ENCODE peak calls at places on chromosomes 1 and 21, in nine cellular contexts. S, P, U, N, L, I, W, T and E are unnamed samples.

GRCh38 chr1:110383311-110383990 is 7.4 kb downstream of the SLC16A4 start:
- DNase-seq in S (no peak), P (no peak), U (no peak), N (no peak), L (no peak), I (no peak), W (peak), T (no peak), E (no peak)

GRCh38 chr21:26842976-26843911 is 2.0 kb downstream of the ADAMTS1 start:
- DNase-seq in S (peak), P (no peak), U (peak), N (peak), L (peak), I (no peak), W (peak), T (peak), E (no peak)

GRCh38 chr1:25042331-25042730 is 112.3 kb upstream of the RUNX3 start:
- DNase-seq in S (no peak), P (no peak), U (no peak), N (no peak), L (no peak), I (no peak), W (no peak), T (no peak), E (no peak)

GRCh38 chr1:213761845-213762407 is 225.8 kb upstream of the PROX1 start:
- DNase-seq in S (peak), P (no peak), U (no peak), N (no peak), L (no peak), I (no peak), W (no peak), T (no peak), E (no peak)

GRCh38 chr1:244458781-244459180 is 2.3 kb upstream of the CATSPERE start:
- DNase-seq in S (no peak), P (no peak), U (no peak), N (no peak), L (no peak), I (no peak), W (no peak), T (no peak), E (no peak)

GRCh38 chr1:95353185-95353584 is 119.2 kb downstream of the RWDD3 start:
- DNase-seq in S (no peak), P (no peak), U (peak), N (no peak), L (no peak), I (peak), W (no peak), T (no peak), E (no peak)

GRCh38 chr1:7469255-7469938 is 301.7 kb upstream of the VAMP3 start:
- DNase-seq in S (no peak), P (no peak), U (no peak), N (no peak), L (peak), I (no peak), W (peak), T (no peak), E (no peak)

GRCh38 chr21:42080788-42081083 is 9.6 kb downstream of the UMODL1 start:
- DNase-seq in S (no peak), P (no peak), U (no peak), N (no peak), L (peak), I (no peak), W (no peak), T (no peak), E (no peak)

GRCh38 chr1:178644308-178645120 is 80.5 kb upstream of the RALGPS2 start:
- DNase-seq in S (no peak), P (no peak), U (peak), N (peak), L (no peak), I (peak), W (no peak), T (no peak), E (no peak)

GRCh38 chr1:52523376-52523775 is 29.5 kb downstream of the TUT4 start:
- DNase-seq in S (no peak), P (no peak), U (peak), N (no peak), L (no peak), I (no peak), W (no peak), T (no peak), E (no peak)

GRCh38 chr1:67429528-67430357 is 459 bp downstream of the SERBP1 start:
- DNase-seq in S (peak), P (peak), U (peak), N (peak), L (no peak), I (peak), W (peak), T (no peak), E (no peak)

GRCh38 chr1:44970317-44970716 is 16.1 kb downstream of the EIF2B3 start:
- DNase-seq in S (no peak), P (no peak), U (no peak), N (peak), L (no peak), I (no peak), W (no peak), T (no peak), E (no peak)

GRCh38 chr1:192553741-192554140 is 21.8 kb upstream of the RGS1 start:
- DNase-seq in S (no peak), P (no peak), U (no peak), N (no peak), L (no peak), I (no peak), W (no peak), T (no peak), E (no peak)

GRCh38 chr1:117758444-117759316 is 152.8 kb downstream of the TENT5C start:
- DNase-seq in S (peak), P (peak), U (peak), N (peak), L (peak), I (peak), W (peak), T (no peak), E (no peak)

GRCh38 chr1:224980181-224980580 is 50.7 kb downstream of the DNAH14 start:
- DNase-seq in S (no peak), P (no peak), U (no peak), N (no peak), L (no peak), I (no peak), W (no peak), T (peak), E (no peak)

GRCh38 chr1:198162091-198162767 is 5.4 kb downstream of the NEK7 start:
- DNase-seq in S (no peak), P (no peak), U (no peak), N (no peak), L (no peak), I (no peak), W (no peak), T (no peak), E (no peak)

GRCh38 chr1:198064181-198064580 is 92.6 kb upstream of the NEK7 start:
- DNase-seq in S (no peak), P (no peak), U (no peak), N (no peak), L (no peak), I (no peak), W (no peak), T (no peak), E (no peak)

GRCh38 chr21:45132841-45133573 is 58.6 kb downstream of the ADARB1 start:
- DNase-seq in S (no peak), P (no peak), U (no peak), N (no peak), L (no peak), I (no peak), W (no peak), T (no peak), E (no peak)

GRCh38 chr1:178172939-178173338 is 79.0 kb downstream of the RASAL2 start:
- DNase-seq in S (no peak), P (no peak), U (no peak), N (peak), L (no peak), I (no peak), W (peak), T (no peak), E (no peak)

GRCh38 chr21:31509108-31510017 is 150.1 kb upstream of the SOD1 start:
- DNase-seq in S (peak), P (peak), U (peak), N (peak), L (no peak), I (no peak), W (peak), T (no peak), E (no peak)

GRCh38 chr1:154629160-154630073 is 21.4 kb upstream of the ADAR start:
- DNase-seq in S (no peak), P (no peak), U (no peak), N (no peak), L (no peak), I (no peak), W (no peak), T (no peak), E (no peak)

GRCh38 chr1:232877361-232877991 is 72.3 kb downstream of the MAP10 start:
- DNase-seq in S (peak), P (no peak), U (no peak), N (no peak), L (no peak), I (no peak), W (no peak), T (no peak), E (no peak)

GRCh38 chr1:41423511-41424191 is 60.8 kb downstream of the EDN2 start:
- DNase-seq in S (peak), P (no peak), U (peak), N (no peak), L (no peak), I (no peak), W (no peak), T (no peak), E (no peak)

GRCh38 chr1:180257461-180257860 is 27.4 kb downstream of the LHX4 start:
- DNase-seq in S (no peak), P (no peak), U (no peak), N (no peak), L (no peak), I (no peak), W (no peak), T (no peak), E (no peak)

GRCh38 chr1:182707116-182707515 is 22.7 kb upstream of the RGS8 start:
- DNase-seq in S (no peak), P (no peak), U (no peak), N (no peak), L (no peak), I (no peak), W (no peak), T (no peak), E (no peak)